ENCODE peak calls at places on chromosomes 6 and 20, in four cellular contexts. R is effector memory CD4-positive, alpha-beta T cell; S is left lung; Y is uterus. W is an unnamed sample. For H3K9me3 and H3K4me1, the result is how much of the 10 kb centered on the place peaks cover.

GRCh38 chr6:140548379-140548778 is 1173.9 kb upstream of the CITED2 start:
- DNase-seq in R (no peak), Y (no peak), S (no peak), W (no peak)

GRCh38 chr6:2970753-2971419 is 481 bp downstream of the SERPINB6 start:
- DNase-seq in R (no peak), Y (peak), S (peak), W (peak)

GRCh38 chr20:31489152-31489551 is 14.1 kb downstream of the REM1 start:
- DNase-seq in S (no peak), Y (no peak), R (no peak), W (no peak)

GRCh38 chr6:3801960-3802359 is 47.2 kb upstream of the FAM50B start:
- DNase-seq in R (no peak), S (no peak), Y (no peak), W (no peak)

GRCh38 chr6:124879992-124880355 is 82.3 kb upstream of the RNF217 start:
- DNase-seq in R (no peak), Y (no peak), S (no peak), W (no peak)

GRCh38 chr20:54063998-54064676 is 6.3 kb downstream of the BCAS1 start:
- DNase-seq in S (no peak), Y (no peak), R (no peak), W (no peak)

GRCh38 chr20:48623176-48623905 is 204.5 kb downstream of the PREX1 start:
- DNase-seq in S (no peak), R (no peak), Y (no peak), W (no peak)

GRCh38 chr20:57661201-57662027 is 41.2 kb upstream of the ZBP1 start:
- DNase-seq in Y (peak), S (peak), R (no peak), W (no peak)

GRCh38 chr20:22615425-22615824 is 31.1 kb upstream of the FOXA2 start:
- DNase-seq in R (no peak), Y (no peak), S (no peak), W (no peak)

GRCh38 chr6:39865011-39865888 is 69.0 kb downstream of the MOCS1 start:
- DNase-seq in R (no peak), S (peak), Y (peak), W (no peak)

GRCh38 chr6:56524891-56525703 is 117.6 kb downstream of the DST start:
- DNase-seq in Y (no peak), S (no peak), R (no peak), W (no peak)

GRCh38 chr6:147135211-147135672 is 69.0 kb upstream of the STXBP5 start:
- DNase-seq in S (no peak), Y (no peak), R (no peak), W (no peak)

GRCh38 chr6:85864453-85865401 is 222.0 kb upstream of the SYNCRIP start:
- DNase-seq in R (no peak), Y (no peak), S (no peak), W (no peak)

GRCh38 chr6:80142586-80142985 is 36.1 kb downstream of the BCKDHB start:
- DNase-seq in R (no peak), Y (no peak), S (no peak), W (no peak)

GRCh38 chr6:72616406-72617015 is 5.4 kb upstream of the KCNQ5 start:
- DNase-seq in S (no peak), Y (no peak), R (no peak), W (peak)

GRCh38 chr6:139422105-139423036 is 47.9 kb upstream of the CITED2 start:
- DNase-seq in S (no peak), Y (no peak), R (no peak), W (no peak)

GRCh38 chr6:31763617-31763940 is 1.1 kb downstream of the SAPCD1 start:
- DNase-seq in R (no peak), Y (no peak), S (no peak), W (no peak)

GRCh38 chr6:99030915-99031314 is 83.2 kb upstream of the FBXL4 start:
- DNase-seq in Y (no peak), S (no peak), R (no peak), W (no peak)

GRCh38 chr20:1830240-1830639 is 65.0 kb upstream of the SIRPA start:
- DNase-seq in S (peak), Y (no peak), R (no peak), W (no peak)

GRCh38 chr6:12916001-12916400 is 199.4 kb downstream of the PHACTR1 start:
- DNase-seq in Y (no peak), S (no peak), R (no peak), W (no peak)

GRCh38 chr6:18503588-18504231 is 116.6 kb downstream of the RNF144B start:
- DNase-seq in R (no peak), S (peak), Y (peak), W (peak)

GRCh38 chr6:133985970-133986369 is 32.9 kb downstream of the TBPL1 start:
- DNase-seq in R (no peak), Y (no peak), S (no peak), W (no peak)

GRCh38 chr6:170561550-170561949 is 7.4 kb downstream of the TBP start:
- DNase-seq in R (no peak), S (no peak), Y (no peak), W (no peak)

GRCh38 chr6:126531273-126531672 is 191.4 kb downstream of the CENPW start:
- DNase-seq in Y (no peak), S (no peak), R (no peak), W (no peak)

GRCh38 chr6:14074723-14075503 is 42.7 kb upstream of the CD83 start:
- DNase-seq in R (no peak), S (no peak), Y (peak), W (no peak)

GRCh38 chr6:27114792-27115191 is 132.7 kb upstream of the PRSS16 start:
- DNase-seq in R (no peak), S (no peak), Y (no peak), W (no peak)

GRCh38 chr6:27111743-27112142 is 135.8 kb upstream of the PRSS16 start:
- DNase-seq in S (no peak), Y (no peak), R (no peak), W (no peak)

GRCh38 chr6:27112974-27113373 is 134.5 kb upstream of the PRSS16 start:
- DNase-seq in Y (no peak), S (no peak), R (no peak), W (no peak)
- H3K9me3 ChIP-seq in Y (under half), S (under half), R (under half), W (under half)

DNA sequence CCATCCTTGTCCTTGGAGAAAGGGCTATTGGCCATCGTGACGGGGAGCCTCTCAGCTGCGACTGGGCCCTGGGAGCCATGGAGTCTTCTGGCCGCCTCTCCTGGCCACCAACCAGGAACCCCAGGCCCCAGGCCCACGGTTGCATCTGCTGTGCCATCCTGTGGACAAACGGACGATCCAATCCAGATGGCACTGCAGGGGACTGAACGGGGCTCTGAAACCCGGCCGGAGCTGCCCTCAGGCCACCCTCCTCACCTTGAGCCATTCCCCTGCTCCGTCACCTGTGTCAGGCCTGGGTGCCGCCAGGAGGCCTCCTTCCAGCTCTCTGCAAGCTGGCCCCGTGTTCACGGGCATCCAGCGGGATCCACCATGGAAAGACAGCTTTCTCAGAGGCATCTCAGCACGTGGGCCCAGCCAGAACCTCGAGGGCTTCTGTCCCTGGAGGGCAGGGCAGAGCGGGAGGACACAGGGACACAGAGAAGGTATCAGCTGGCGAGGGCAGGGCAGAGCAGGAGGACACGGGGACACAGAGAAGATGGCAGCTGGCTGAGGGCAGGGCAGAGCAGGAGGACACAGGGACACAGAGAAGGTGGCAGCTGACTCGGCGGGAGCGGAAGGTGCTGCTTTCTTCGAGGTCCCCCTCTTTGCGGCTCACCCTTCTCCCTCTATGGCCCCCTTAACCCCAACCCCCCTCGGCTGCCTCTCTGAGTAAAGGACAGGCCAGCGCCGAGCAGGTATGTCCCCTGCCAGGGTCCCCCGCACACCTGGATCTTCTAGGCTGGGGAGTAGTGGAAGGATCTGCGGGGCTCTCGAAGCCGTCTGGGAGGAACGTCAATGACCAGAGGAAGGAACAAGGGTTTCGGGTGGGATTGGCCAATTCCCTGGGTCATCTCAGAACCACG is 28.8 kb upstream of the BHLHE23 start:
- DNase-seq in S (peak), R (no peak), Y (no peak), W (no peak)
- H3K4me3 ChIP-seq in S (no peak), R (no peak), Y (no peak), W (no peak)

GRCh38 chr6:35487653-35488516 is 9.0 kb downstream of the TEAD3 start:
- DNase-seq in R (no peak), S (no peak), Y (peak), W (no peak)
- H3K4me1 ChIP-seq in R (under half), S (under half), Y (half or more), W (under half)

GRCh38 chr20:59620860-59621485 is 16.6 kb downstream of the PHACTR3 start:
- DNase-seq in R (no peak), Y (no peak), S (no peak), W (no peak)
- H3K9me3 ChIP-seq in R (under half), Y (under half), S (under half), W (under half)

GRCh38 chr6:116365743-116366142 is 5.0 kb upstream of the DSE start:
- DNase-seq in Y (no peak), R (no peak), S (no peak), W (no peak)
- H3K4me3 ChIP-seq in Y (no peak), R (no peak), S (no peak), W (no peak)

DNA sequence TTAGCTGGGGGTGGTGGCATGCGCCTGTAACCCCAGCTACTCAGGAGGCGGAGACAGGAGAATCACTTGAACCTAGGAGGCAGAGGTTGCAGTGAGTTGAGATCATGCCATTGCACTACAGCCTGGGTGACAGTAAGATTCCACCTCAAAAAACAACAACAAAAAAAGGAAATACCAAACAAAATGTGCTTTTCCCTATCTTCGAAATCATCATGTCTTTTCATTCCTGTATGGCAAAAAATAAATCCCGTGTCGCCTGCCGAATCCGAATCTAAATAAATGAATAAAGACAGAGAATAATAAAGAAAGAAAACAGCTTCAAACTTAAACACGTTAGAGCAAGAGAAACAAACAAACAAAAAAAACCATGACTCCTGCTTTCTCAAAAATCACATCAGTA is 11.8 kb downstream of the B4GALT5 start:
- DNase-seq in R (no peak), Y (no peak), S (no peak), W (no peak)
- H3K4me1 ChIP-seq in R (under half), Y (under half), S (under half), W (under half)

DNA sequence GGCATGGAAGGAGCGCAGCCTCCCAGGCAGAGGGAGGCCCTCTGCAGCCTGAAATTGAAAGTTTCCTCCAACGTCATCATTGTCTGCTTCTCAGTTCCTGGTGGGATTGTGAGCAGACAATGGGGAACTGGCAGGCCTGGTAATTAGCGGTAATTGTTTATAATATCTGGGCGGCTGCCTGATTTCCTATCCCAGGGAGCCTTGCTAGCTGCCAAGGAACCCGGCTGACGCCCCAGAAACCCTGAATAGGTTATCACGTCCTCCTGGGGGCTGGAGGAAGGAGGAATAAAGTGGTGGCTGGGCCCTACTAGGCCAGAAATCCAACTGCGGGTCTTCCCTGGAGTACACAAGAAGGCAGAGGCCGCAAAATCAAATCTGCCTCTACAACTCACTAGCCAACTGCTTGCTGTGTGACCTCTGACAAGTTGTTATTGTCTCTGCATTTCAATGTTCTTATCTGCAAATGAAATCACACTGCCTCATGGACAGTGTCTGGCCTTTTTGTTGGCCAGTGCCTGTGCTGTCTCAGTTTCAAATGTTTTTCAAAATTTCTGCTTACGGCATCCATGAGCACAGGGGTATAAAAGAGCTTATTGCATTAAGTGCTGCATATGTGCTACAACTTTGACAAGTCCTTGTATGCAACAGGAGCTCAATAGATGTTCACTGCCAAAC is 16.9 kb downstream of the KCNK15 start:
- DNase-seq in S (no peak), Y (no peak), R (no peak), W (no peak)
- H3K9me3 ChIP-seq in S (under half), Y (under half), R (under half), W (under half)

GRCh38 chr6:113776998-113777397 is 80.1 kb upstream of the MARCKS start:
- DNase-seq in R (no peak), S (no peak), Y (no peak), W (no peak)
- H3K4me3 ChIP-seq in R (no peak), S (no peak), Y (no peak), W (no peak)